ENCODE peak calls at places on chromosomes 6 and 20, in four cellular contexts. V is D341Med, H is sigmoid colon, K is EL. D is an unnamed sample.

GRCh38 chr20:25541676-25542075 is 43.7 kb downstream of the NINL start:
- DNase-seq in K (no peak), V (no peak), H (no peak), D (peak; percentile 46)

GRCh38 chr6:14912226-14912625 is 333.6 kb upstream of the JARID2 start:
- DNase-seq in K (no peak), V (no peak), H (no peak), D (no peak)

GRCh38 chr6:5652738-5653137 is 354.0 kb downstream of the NRN1 start:
- DNase-seq in V (no peak), K (no peak), H (no peak), D (no peak)

GRCh38 chr20:46118481-46119020 is 437 bp downstream of the CD40 start:
- DNase-seq in K (peak; percentile 55), H (peak; percentile 73), V (no peak), D (no peak)

GRCh38 chr20:63942250-63943006 is 13.8 kb downstream of the UCKL1 start:
- DNase-seq in H (peak; percentile 65), V (peak; percentile 77), K (no peak), D (peak; percentile 45)

GRCh38 chr6:168956884-168957730 is 296.5 kb downstream of the THBS2 start:
- DNase-seq in V (peak; percentile 61), H (peak; percentile 90), K (peak; percentile 84), D (peak; percentile 78)

GRCh38 chr20:53660078-53660909 is 66.7 kb upstream of the ZNF217 start:
- DNase-seq in V (no peak), H (peak; percentile 71), K (no peak), D (peak; percentile 69)

GRCh38 chr6:36083446-36083845 is 46.9 kb upstream of the MAPK13 start:
- DNase-seq in K (no peak), H (no peak), V (no peak), D (no peak)

GRCh38 chr6:138275976-138276375 is 57.7 kb upstream of the PBOV1 start:
- DNase-seq in K (no peak), V (no peak), H (no peak), D (no peak)

GRCh38 chr6:113879186-113880096 is 22.3 kb downstream of the MARCKS start:
- DNase-seq in H (peak; percentile 77), K (peak; percentile 77), V (peak; percentile 73), D (peak; percentile 81)

GRCh38 chr6:16216501-16217155 is 21.8 kb upstream of the GMPR start:
- DNase-seq in H (no peak), V (no peak), K (no peak), D (no peak)

GRCh38 chr6:124964764-124965105 is 2.5 kb downstream of the RNF217 start:
- DNase-seq in K (peak; percentile 37), H (no peak), V (no peak), D (no peak)

GRCh38 chr6:158312672-158313397 is 570 bp downstream of the TULP4 start:
- DNase-seq in H (no peak), V (peak; percentile 77), K (no peak), D (no peak)

GRCh38 chr6:56764081-56764566 is 121.4 kb upstream of the DST start:
- DNase-seq in K (peak; percentile 66), V (peak; percentile 53), H (no peak), D (peak; percentile 57)

GRCh38 chr20:44074252-44075151 is 112.5 kb downstream of the JPH2 start:
- DNase-seq in H (no peak), K (peak; percentile 48), V (no peak), D (peak; percentile 42)

GRCh38 chr6:4313044-4313686 is 177.8 kb upstream of the ECI2 start:
- DNase-seq in V (peak; percentile 14), K (peak; percentile 96), H (peak; percentile 74), D (peak; percentile 90)

GRCh38 chr20:9629821-9630220 is 115.4 kb downstream of the LAMP5 start:
- DNase-seq in V (no peak), H (no peak), K (no peak), D (no peak)

GRCh38 chr6:111717621-111718020 is 111.9 kb upstream of the TRAF3IP2 start:
- DNase-seq in V (no peak), H (no peak), K (no peak), D (no peak)

GRCh38 chr6:11392778-11393507 is 144.6 kb upstream of the TMEM170B start:
- DNase-seq in K (peak; percentile 25), V (no peak), H (no peak), D (peak; percentile 28)

GRCh38 chr20:2005831-2006426 is 12.1 kb upstream of the PDYN start:
- DNase-seq in V (no peak), H (no peak), K (peak; percentile 52), D (peak; percentile 67)

GRCh38 chr20:43187476-43188233 is 2.1 kb downstream of the PTPRT start:
- DNase-seq in H (peak; percentile 78), V (peak; percentile 83), K (peak; percentile 48), D (peak; percentile 62)

GRCh38 chr20:43241057-43241702 is 51.5 kb upstream of the PTPRT start:
- DNase-seq in V (no peak), H (no peak), K (no peak), D (no peak)

D was measured in fibroblast of villous mesenchyme.